ENCODE peak calls at places on chromosomes 12 and 14, in five cellular contexts. Z, Q, L, B and G are unnamed samples.

GRCh38 chr14:72217164-72217563 is 284.9 kb downstream of the RGS6 start:
- DNase-seq in Z (no peak), B (peak), Q (no peak), L (no peak), G (no peak)

GRCh38 chr12:131222271-131223139 is 268.8 kb downstream of the ADGRD1 start:
- DNase-seq in Z (no peak), B (no peak), Q (no peak), L (peak), G (no peak)

GRCh38 chr14:74571901-74572828 is 39.9 kb downstream of the LTBP2 start:
- DNase-seq in Z (peak), B (peak), L (peak), Q (peak), G (peak)

GRCh38 chr12:42574879-42575278 is 14.7 kb downstream of the PRICKLE1 start:
- DNase-seq in Z (no peak), L (no peak), Q (peak), B (no peak), G (no peak)

GRCh38 chr12:1830401-1830845 is 10.1 kb downstream of the LRTM2 start:
- DNase-seq in L (no peak), Z (no peak), Q (no peak), B (no peak), G (no peak)

GRCh38 chr14:50768220-50768619 is 62.7 kb downstream of the NIN start:
- DNase-seq in Q (no peak), B (no peak), Z (no peak), L (no peak), G (no peak)

GRCh38 chr12:1504304-1505150 is 89.9 kb downstream of the FBXL14 start:
- DNase-seq in L (no peak), B (no peak), Z (no peak), Q (no peak), G (no peak)

GRCh38 chr12:100826323-100826722 is 31.7 kb downstream of the ANO4 start:
- DNase-seq in B (peak), Z (peak), Q (peak), L (peak), G (no peak)

DNA sequence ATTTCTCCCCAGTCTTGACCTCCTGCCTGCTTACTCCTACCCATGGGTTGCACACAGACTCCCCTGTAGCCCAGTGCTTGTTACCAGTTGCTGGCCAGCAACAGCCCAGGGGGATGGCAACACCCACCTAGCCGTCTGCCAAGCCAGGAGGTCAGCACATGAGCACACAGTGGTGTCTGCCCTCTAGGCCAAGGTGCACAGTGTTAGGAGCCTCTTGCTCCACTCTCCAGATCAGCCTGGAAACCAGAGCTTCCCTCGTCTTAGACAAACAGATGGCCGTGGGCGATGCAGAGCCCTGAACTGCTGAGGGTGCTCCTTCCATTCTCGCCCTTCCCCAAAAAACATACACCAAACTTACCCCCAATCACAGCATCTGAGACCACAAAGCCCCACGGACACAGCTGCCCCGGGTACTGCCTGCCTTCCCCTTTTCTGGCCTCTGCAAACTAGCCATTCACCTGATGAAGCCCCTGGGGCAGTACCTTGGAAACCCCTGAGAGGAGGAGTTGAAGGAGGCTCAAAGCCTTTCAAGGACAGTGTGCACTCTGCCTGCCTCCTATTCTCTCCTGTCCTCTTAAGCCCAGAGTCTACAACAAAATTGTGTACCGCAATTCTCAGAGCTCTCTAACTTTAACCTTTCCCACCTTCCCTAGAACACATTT is 1.0 kb upstream of the GPD1 start:
- DNase-seq in B (no peak), Z (no peak), Q (no peak), L (no peak), G (no peak)
- TF ChIP-seq CTCF in B (no peak), Z (no peak), Q (no peak), L (no peak), G (no peak)

DNA sequence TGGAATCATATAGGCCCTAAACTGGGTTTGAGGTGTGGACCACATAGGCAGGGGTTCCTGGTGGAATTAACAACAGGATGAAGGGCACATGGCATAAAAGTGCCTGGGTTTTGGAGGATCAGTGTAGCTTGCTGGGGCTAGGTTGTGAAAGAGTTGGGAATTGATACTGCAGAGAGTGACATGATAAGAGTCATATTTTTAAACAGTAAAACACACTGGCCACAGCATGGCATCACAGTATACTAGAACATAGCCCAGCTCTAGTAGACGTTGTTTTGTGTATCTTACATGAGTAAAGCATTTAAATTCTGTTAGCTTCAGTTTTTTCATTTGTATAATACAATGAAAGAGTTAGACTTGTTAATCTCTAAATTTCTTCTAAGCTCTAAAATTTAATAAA is 102.0 kb downstream of the POLR3B start:
- DNase-seq in B (no peak), L (no peak), Z (no peak), Q (no peak), G (no peak)
- H3K4me3 ChIP-seq in B (no peak), L (no peak), Z (no peak), Q (no peak), G (no peak)

DNA sequence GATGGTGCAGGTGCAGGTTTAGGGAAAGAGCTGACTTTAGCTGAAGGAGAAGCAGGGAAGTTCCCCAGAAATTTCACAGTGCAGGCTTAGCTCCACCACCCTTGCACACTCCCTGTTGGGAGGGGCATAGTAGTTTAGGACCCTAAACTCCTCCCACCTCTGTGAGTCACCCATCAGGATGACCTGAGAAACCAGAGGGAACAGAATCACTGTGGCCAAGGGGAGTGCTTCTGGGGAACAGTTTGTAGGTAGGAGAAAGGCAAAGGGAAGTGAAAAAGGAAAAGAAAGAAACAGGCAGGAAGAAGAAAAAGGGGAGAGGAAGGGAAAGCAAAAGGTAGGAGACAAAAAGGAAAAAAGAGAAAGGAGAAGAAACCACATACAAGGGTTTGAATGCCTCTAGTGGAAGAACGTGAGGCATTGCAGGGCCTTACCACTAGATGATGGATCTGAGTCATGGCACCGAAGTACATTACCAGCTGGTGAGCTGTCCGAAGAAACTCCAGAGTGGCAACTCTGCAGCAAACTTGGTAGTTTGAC is 404.2 kb downstream of the SLC6A15 start:
- DNase-seq in L (peak), Z (no peak), B (peak), Q (peak), G (peak)
- TF ChIP-seq CTCF in L (peak), Z (peak), B (peak), Q (peak), G (peak)

GRCh38 chr14:101474563-101475467 is 86.5 kb upstream of the DIO3 start:
- DNase-seq in L (no peak), Z (no peak), Q (no peak), B (no peak), G (no peak)
- H3K4me3 ChIP-seq in L (no peak), Z (no peak), Q (no peak), B (no peak), G (no peak)

DNA sequence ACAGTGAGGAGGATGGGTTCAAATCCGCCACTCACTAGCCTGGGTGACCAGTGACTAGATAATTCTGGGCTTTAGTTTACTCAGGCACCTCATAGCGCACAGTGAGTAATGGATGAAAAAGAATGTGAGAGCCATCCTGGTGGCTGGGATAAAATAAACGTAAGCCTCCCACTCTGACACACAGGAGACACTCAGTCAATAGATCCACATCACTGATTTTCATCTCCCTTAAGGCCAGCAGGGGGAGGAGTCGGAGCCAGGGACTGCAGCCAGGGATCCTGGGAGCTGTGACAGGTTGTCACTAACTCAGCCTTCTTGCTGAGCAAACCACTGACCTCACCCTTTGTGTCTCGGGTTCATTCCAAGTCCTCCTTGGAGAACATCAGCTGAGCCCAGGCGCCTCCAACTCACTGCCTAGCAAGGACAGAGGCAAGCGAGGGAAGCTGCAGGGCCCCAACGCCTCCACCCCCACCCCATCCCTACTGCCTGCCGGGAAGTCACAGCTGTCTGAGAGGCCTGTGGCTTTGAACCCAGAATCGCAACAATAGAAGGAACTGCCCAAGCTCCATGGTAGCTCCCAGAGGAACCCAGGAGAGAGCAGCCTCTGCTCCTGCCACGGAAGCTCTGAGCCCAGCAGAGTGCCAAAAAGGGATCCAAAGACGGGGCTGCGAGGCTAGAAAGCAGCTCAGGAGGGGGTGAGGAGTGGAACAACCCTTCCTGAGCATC is 30.7 kb downstream of the PXN start:
- DNase-seq in L (peak), Q (peak), B (peak), Z (peak), G (peak)
- TF ChIP-seq CTCF in L (peak), Q (peak), B (peak), Z (peak), G (peak)

GRCh38 chr12:58106185-58106584 is 164.8 kb downstream of the ATP23 start:
- DNase-seq in B (no peak), Q (no peak), L (no peak), Z (no peak), G (no peak)

GRCh38 chr12:58105225-58106119 is 164.1 kb downstream of the ATP23 start:
- DNase-seq in B (peak), L (no peak), Q (peak), Z (no peak), G (no peak)

GRCh38 chr12:58099476-58099875 is 158.1 kb downstream of the ATP23 start:
- DNase-seq in B (no peak), Q (no peak), Z (no peak), L (no peak), G (no peak)

DNA sequence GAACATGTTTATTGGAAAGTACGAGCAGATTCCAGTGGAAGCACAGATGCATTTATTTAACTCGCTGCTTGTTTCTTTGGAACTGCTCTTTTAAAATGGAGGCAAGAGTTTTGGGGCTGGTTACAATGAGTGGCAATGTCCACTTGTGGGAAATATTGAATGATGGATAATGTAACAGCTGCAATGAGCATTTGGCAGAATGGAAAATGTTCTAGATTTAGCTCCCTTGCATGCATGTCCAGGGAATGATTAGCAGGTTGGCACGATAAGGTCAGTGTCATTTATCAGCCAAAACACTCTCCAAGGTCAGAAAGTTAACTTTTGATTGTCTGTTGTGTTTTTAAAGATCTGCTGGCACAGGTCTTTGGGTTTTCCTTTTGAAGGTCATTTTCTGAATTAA is 163.1 kb downstream of the ATP23 start:
- DNase-seq in Z (no peak), L (no peak), B (no peak), Q (no peak), G (no peak)
- H3K4me3 ChIP-seq in Z (no peak), L (no peak), B (no peak), Q (no peak), G (no peak)

GRCh38 chr12:48978291-48978740 is at the start of gene WNT1:
- DNase-seq in L (no peak), B (no peak), Q (no peak), Z (no peak), G (no peak)
- TF ChIP-seq CTCF in L (no peak), B (no peak), Q (no peak), Z (no peak), G (no peak)

DNA sequence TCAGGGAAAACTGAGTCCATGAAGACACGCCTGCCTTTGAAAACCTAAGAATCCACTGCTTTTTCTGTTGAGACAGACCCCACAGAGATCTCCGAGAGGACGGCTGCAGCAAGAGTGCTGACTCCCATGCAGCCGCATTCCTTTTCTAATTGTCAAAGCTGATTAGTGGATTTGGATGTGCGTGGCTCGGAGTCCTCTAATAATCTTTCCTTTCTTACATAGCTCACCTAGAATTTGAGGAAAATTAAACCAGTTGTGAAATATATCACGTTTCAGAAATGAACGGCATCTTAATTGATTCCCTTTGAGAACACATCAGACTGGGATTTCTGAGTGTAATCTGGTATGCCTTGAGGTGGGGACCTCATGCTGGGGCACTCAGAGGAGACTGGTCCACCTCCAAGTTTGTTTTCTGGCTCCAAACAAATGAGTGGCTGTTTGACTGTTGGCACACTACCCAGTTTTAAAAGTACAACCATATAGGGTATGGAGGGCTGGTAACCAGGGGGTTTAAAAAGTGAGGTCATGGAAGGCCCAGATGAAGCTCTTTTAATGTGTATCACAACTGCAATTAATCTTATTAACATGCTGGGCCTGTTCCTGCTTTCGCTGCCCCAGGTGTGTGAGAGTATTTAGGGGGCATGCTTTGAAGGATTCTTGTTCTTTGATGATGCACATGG is 63.3 kb downstream of the RASSF3 start:
- DNase-seq in B (peak), L (peak), Z (no peak), Q (no peak), G (no peak)
- H3K4me3 ChIP-seq in B (no peak), L (no peak), Z (no peak), Q (no peak), G (no peak)

DNA sequence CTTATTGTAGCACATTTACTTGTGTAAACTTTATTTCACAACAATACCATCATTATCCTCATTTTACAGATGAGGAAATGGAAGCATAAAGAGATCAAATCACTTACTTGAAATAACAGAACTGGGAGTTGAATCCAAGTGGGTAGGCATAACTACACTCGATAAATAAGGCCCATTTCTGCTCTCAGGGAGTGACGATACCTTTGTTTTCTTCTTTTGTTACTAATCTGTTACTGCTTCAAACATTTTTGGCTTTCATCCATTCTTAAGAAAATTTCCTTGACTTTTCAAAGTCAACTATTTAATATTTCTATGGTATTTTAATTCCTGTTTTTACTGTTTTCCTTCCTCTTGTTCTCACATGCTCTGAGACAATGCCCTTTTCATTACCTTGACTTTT is 201.6 kb downstream of the ATP23 start:
- DNase-seq in Q (no peak), B (no peak), L (no peak), Z (no peak), G (no peak)
- TF ChIP-seq CTCF in Q (no peak), B (no peak), L (no peak), Z (no peak), G (no peak)

GRCh38 chr12:6620885-6621274 is 13.7 kb upstream of the CHD4 start:
- DNase-seq in L (no peak), Q (no peak), Z (no peak), B (no peak), G (no peak)
- H3K4me3 ChIP-seq in L (no peak), Q (no peak), Z (no peak), B (no peak), G (no peak)